ENCODE peak calls at places on chromosomes 13 and 19, in ten cellular contexts. V is PC-9, J is endothelial cell, R is astrocyte of the cerebellum, N is lower leg skin, W is gastrocnemius medialis, A is tibial artery, Q is esophagus squamous epithelium, B is HFFc6, E is foreskin fibroblast. I is an unnamed sample.

GRCh38 chr19:53076984-53077383 is 26.2 kb downstream of the ZNF160 start:
- DNase-seq in E (peak; percentile 58), W (no peak), V (no peak), N (no peak), J (peak; percentile 78), Q (no peak), R (no peak), B (no peak), A (no peak), I (no peak)

GRCh38 chr19:19347401-19347800 is 26.8 kb downstream of the MAU2 start:
- DNase-seq in W (no peak), J (no peak), Q (no peak), N (no peak), E (no peak), R (no peak), A (no peak), B (no peak), V (no peak), I (no peak)

GRCh38 chr19:47839913-47840312 is 18.2 kb downstream of the CRX start:
- DNase-seq in E (peak; percentile 12), N (no peak), A (no peak), B (no peak), R (no peak), J (no peak), V (no peak), W (no peak), Q (no peak), I (no peak)

GRCh38 chr13:96460571-96460970 is 370.7 kb downstream of the HS6ST3 start:
- DNase-seq in E (peak; percentile 2), V (no peak), B (no peak), W (no peak), Q (no peak), N (no peak), J (no peak), R (no peak), A (no peak), I (no peak)

GRCh38 chr19:1236566-1236965 is 1.2 kb downstream of the CBARP start:
- DNase-seq in E (no peak), A (no peak), N (no peak), B (no peak), R (no peak), V (no peak), W (no peak), J (no peak), Q (no peak), I (no peak)

GRCh38 chr13:106561551-106562170 is 6.3 kb downstream of the ARGLU1 start:
- DNase-seq in W (no peak), J (no peak), V (no peak), N (no peak), E (peak; percentile 28), Q (no peak), A (no peak), B (no peak), R (no peak), I (peak; percentile 54)

GRCh38 chr13:99150575-99151370 is 49.9 kb upstream of the UBAC2 start:
- DNase-seq in B (peak; percentile 89), W (no peak), E (peak; percentile 66), V (peak; percentile 82), J (no peak), A (no peak), Q (no peak), R (peak; percentile 39), N (no peak), I (no peak)

GRCh38 chr19:52635786-52636570 is 2.2 kb downstream of the ZNF83 start:
- DNase-seq in V (no peak), N (peak; percentile 23), B (no peak), W (no peak), J (no peak), R (no peak), A (no peak), E (peak; percentile 13), Q (no peak), I (no peak)

GRCh38 chr13:34412817-34413365 is 529.2 kb upstream of the NBEA start:
- DNase-seq in R (no peak), B (peak; percentile 58), J (no peak), W (no peak), E (peak; percentile 49), Q (no peak), A (no peak), V (peak; percentile 46), N (no peak), I (no peak)

GRCh38 chr13:43986395-43986794 is 106.7 kb downstream of the LACC1 start:
- DNase-seq in R (no peak), Q (no peak), W (no peak), B (no peak), A (no peak), J (no peak), V (no peak), N (no peak), E (no peak), I (no peak)

GRCh38 chr19:33392341-33393285 is 19.1 kb downstream of the CEBPG start:
- DNase-seq in E (no peak), A (peak; percentile 21), J (no peak), B (no peak), Q (no peak), V (no peak), N (peak; percentile 86), R (no peak), W (no peak), I (peak; percentile 14)

DNA sequence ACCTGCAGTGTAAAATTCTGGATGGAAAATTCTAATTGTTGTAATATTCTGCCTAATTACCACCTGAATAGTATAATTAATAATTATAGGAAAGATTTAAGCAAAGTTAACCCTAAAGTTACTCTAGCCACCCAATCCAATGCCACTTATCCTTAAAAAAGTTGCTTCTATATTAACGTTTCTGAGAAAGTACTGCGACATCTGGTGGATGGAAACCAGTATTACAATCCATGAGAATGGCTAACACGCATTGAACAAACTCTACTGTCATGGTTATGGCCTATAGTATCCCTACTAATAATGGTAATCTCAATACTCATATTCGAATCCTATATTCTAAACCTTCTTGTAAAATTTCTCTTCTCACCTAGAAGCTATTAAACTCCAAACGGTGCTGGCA is 1551.8 kb downstream of the SLITRK1 start:
- DNase-seq in Q (no peak), N (no peak), W (no peak), R (no peak), B (no peak), A (no peak), E (peak; percentile 3), V (no peak), J (no peak), I (peak; percentile 5)
- TF ChIP-seq CTCF in Q (no peak), N (no peak), W (no peak), R (peak; percentile 36), B (peak; percentile 85), A (no peak), E (peak; percentile 31), V (peak; percentile 73), J (peak; percentile 74), I (peak; percentile 63)

GRCh38 chr19:48844472-48844871 is 8.2 kb upstream of the HSD17B14 start:
- DNase-seq in Q (no peak), A (no peak), E (peak; percentile 75), N (no peak), J (no peak), V (no peak), W (no peak), B (peak; percentile 73), R (no peak), I (no peak)
- TF ChIP-seq CTCF in Q (no peak), A (no peak), E (no peak), N (no peak), J (no peak), V (peak; percentile 55), W (no peak), B (peak; percentile 67), R (peak; percentile 14), I (no peak)

DNA sequence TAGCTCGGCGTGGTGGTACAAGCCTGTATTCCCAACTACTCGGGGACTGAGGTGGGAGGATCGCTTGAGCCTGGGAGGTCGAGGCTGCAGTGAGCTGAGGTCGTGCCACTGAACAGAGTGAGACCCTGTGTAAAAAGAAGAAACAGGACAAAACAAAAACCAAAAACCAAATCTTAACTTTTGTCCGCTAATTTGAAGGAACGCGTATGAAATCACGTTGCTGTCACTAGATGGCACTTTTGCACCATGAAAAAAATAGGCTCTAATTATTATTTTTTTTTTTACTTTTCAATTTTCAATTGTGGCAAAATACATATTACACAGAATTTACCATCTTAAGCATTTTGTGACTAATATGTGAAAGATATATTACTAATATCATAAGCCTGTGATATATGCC is 17.6 kb upstream of the ZNF835 start:
- DNase-seq in N (no peak), E (peak; percentile 2), R (no peak), Q (no peak), V (no peak), J (no peak), B (no peak), A (no peak), W (no peak), I (no peak)
- TF ChIP-seq CTCF in N (no peak), E (no peak), R (no peak), Q (no peak), V (peak; percentile 48), J (no peak), B (peak; percentile 37), A (no peak), W (no peak), I (no peak)

DNA sequence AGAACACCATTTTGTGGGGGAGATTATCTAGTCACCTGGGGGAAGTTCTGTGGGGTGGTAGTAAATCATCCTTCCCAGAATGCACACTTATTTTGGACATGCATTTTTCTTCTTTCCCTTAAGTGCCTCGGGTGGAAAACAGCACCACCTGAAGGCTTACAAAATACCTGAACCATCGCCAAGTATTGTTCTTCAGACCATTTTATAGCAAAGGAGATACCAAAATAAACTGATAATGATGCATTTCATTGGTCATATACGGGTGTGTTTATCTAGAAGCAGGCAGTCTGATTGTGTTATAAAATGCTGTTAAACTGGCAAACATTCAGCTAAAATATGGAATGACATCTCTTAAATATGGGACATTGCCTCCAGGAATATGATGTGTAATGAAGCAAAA is 1034.7 kb downstream of the SLITRK1 start:
- DNase-seq in E (no peak), W (no peak), B (no peak), R (no peak), N (no peak), V (no peak), Q (no peak), A (no peak), J (no peak), I (no peak)
- TF ChIP-seq CTCF in E (no peak), W (no peak), B (no peak), R (no peak), N (no peak), V (no peak), Q (no peak), A (no peak), J (no peak), I (no peak)

GRCh38 chr19:29544656-29545360 is 19.0 kb downstream of the VSTM2B start:
- DNase-seq in W (no peak), E (no peak), V (no peak), A (no peak), R (no peak), B (no peak), Q (no peak), N (peak; percentile 69), J (no peak), I (no peak)
- TF ChIP-seq CTCF in W (no peak), E (no peak), V (no peak), A (no peak), R (no peak), B (no peak), Q (no peak), N (no peak), J (no peak), I (no peak)

DNA sequence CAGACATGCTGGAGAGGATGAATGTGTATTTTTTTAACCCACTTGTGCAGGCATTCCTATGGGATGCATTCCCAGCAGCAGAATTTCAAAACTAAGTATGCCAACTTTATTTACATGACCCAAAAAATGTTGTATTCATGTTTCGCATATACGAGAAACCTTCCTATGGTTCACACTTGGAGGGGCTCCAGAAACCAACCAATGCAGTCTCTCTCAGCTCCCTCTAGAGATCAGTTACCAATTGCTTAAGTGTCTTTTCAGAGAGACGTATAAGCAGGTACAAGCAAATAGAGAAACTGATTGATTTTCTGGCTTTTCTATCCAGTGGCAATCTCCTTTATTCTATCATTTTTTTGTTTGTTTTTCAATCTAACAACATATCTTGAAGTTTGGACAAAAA is 5.5 kb upstream of the PTOV1 start:
- DNase-seq in R (no peak), B (no peak), N (no peak), E (no peak), Q (no peak), A (no peak), V (no peak), J (no peak), W (no peak), I (no peak)
- TF ChIP-seq CTCF in R (no peak), B (no peak), N (no peak), E (no peak), Q (no peak), A (no peak), V (no peak), J (no peak), W (no peak), I (no peak)